ENCODE peak calls at places on chromosomes 16 and 17, in six cellular contexts. One of them, this sample, is unnamed.

GRCh38 chr17:37824534-37825485 is 80.0 kb upstream of the HNF1B start:
- DNase-seq in spleen: no peak
- DNase-seq in AG04450: peak; percentile 61
- DNase-seq in endothelial cell of umbilical vein: peak; percentile 92
- DNase-seq in left ventricle myocardium inferior: no peak
- DNase-seq in adrenal gland: no peak
- DNase-seq in this sample: no peak

GRCh38 chr16:89565506-89566372 is 5.3 kb downstream of the RPL13 start:
- DNase-seq in adrenal gland: peak; percentile 54
- DNase-seq in AG04450: no peak
- DNase-seq in endothelial cell of umbilical vein: peak; percentile 57
- DNase-seq in left ventricle myocardium inferior: peak; percentile 37
- DNase-seq in spleen: peak; percentile 85
- DNase-seq in this sample: no peak

GRCh38 chr16:4668313-4668960 is 24.9 kb upstream of the NUDT16L1 start:
- DNase-seq in AG04450: no peak
- DNase-seq in left ventricle myocardium inferior: no peak
- DNase-seq in adrenal gland: no peak
- DNase-seq in endothelial cell of umbilical vein: no peak
- DNase-seq in spleen: no peak
- DNase-seq in this sample: no peak

GRCh38 chr16:68644715-68645493 is at the start of gene CDH3:
- DNase-seq in endothelial cell of umbilical vein: no peak
- DNase-seq in left ventricle myocardium inferior: no peak
- DNase-seq in AG04450: no peak
- DNase-seq in spleen: no peak
- DNase-seq in adrenal gland: no peak
- DNase-seq in this sample: no peak

GRCh38 chr17:74981318-74981978 is 6.0 kb upstream of the CDR2L start:
- DNase-seq in adrenal gland: no peak
- DNase-seq in spleen: no peak
- DNase-seq in AG04450: no peak
- DNase-seq in left ventricle myocardium inferior: no peak
- DNase-seq in endothelial cell of umbilical vein: no peak
- DNase-seq in this sample: no peak

GRCh38 chr16:28534542-28535373 is 4.0 kb downstream of the NUPR1 start:
- DNase-seq in adrenal gland: peak; percentile 57
- DNase-seq in spleen: no peak
- DNase-seq in left ventricle myocardium inferior: peak; percentile 25
- DNase-seq in endothelial cell of umbilical vein: no peak
- DNase-seq in AG04450: no peak
- DNase-seq in this sample: no peak

GRCh38 chr17:73214008-73214407 is 21.2 kb downstream of the COG1 start:
- DNase-seq in left ventricle myocardium inferior: no peak
- DNase-seq in endothelial cell of umbilical vein: no peak
- DNase-seq in adrenal gland: no peak
- DNase-seq in spleen: no peak
- DNase-seq in AG04450: no peak
- DNase-seq in this sample: no peak

GRCh38 chr16:1902547-1903219 is 15.5 kb downstream of the HS3ST6 start:
- DNase-seq in AG04450: no peak
- DNase-seq in left ventricle myocardium inferior: no peak
- DNase-seq in spleen: no peak
- DNase-seq in endothelial cell of umbilical vein: no peak
- DNase-seq in adrenal gland: no peak
- DNase-seq in this sample: no peak

GRCh38 chr17:8832711-8833352 is 33.7 kb upstream of the MFSD6L start:
- DNase-seq in adrenal gland: no peak
- DNase-seq in AG04450: no peak
- DNase-seq in endothelial cell of umbilical vein: no peak
- DNase-seq in spleen: peak; percentile 83
- DNase-seq in left ventricle myocardium inferior: no peak
- DNase-seq in this sample: no peak

GRCh38 chr17:78316115-78316866 is 43.6 kb downstream of the SOCS3 start:
- DNase-seq in endothelial cell of umbilical vein: no peak
- DNase-seq in adrenal gland: no peak
- DNase-seq in spleen: no peak
- DNase-seq in left ventricle myocardium inferior: no peak
- DNase-seq in AG04450: no peak
- DNase-seq in this sample: no peak

GRCh38 chr17:64020068-64020766 is at the start of gene ICAM2:
- DNase-seq in adrenal gland: peak; percentile 13
- DNase-seq in spleen: peak; percentile 95
- DNase-seq in AG04450: no peak
- DNase-seq in left ventricle myocardium inferior: peak; percentile 61
- DNase-seq in endothelial cell of umbilical vein: peak; percentile 71
- DNase-seq in this sample: no peak

GRCh38 chr17:67491009-67491677 is 114.1 kb downstream of the PITPNC1 start:
- DNase-seq in left ventricle myocardium inferior: peak; percentile 92
- DNase-seq in endothelial cell of umbilical vein: peak; percentile 54
- DNase-seq in spleen: peak; percentile 81
- DNase-seq in adrenal gland: peak; percentile 97
- DNase-seq in AG04450: peak; percentile 93
- DNase-seq in this sample: peak; percentile 24

GRCh38 chr16:89705006-89705405 is 3.5 kb upstream of the SPATA2L start:
- DNase-seq in endothelial cell of umbilical vein: no peak
- DNase-seq in left ventricle myocardium inferior: no peak
- DNase-seq in AG04450: no peak
- DNase-seq in spleen: peak; percentile 74
- DNase-seq in adrenal gland: no peak
- DNase-seq in this sample: no peak

GRCh38 chr17:49843774-49844350 is 4.0 kb downstream of the TAC4 start:
- DNase-seq in endothelial cell of umbilical vein: peak; percentile 39
- DNase-seq in left ventricle myocardium inferior: no peak
- DNase-seq in spleen: no peak
- DNase-seq in AG04450: no peak
- DNase-seq in adrenal gland: no peak
- DNase-seq in this sample: no peak

GRCh38 chr17:8225813-8226535 is 15.6 kb upstream of the AURKB start:
- DNase-seq in spleen: no peak
- DNase-seq in left ventricle myocardium inferior: no peak
- DNase-seq in AG04450: peak; percentile 59
- DNase-seq in endothelial cell of umbilical vein: peak; percentile 78
- DNase-seq in adrenal gland: peak; percentile 57
- DNase-seq in this sample: peak; percentile 21

GRCh38 chr17:47709594-47709993 is 15.6 kb downstream of the TBKBP1 start:
- DNase-seq in spleen: no peak
- DNase-seq in adrenal gland: no peak
- DNase-seq in endothelial cell of umbilical vein: no peak
- DNase-seq in left ventricle myocardium inferior: no peak
- DNase-seq in AG04450: no peak
- DNase-seq in this sample: no peak

GRCh38 chr16:74281285-74281684 is 15.3 kb upstream of the PSMD7 start:
- DNase-seq in spleen: no peak
- DNase-seq in AG04450: no peak
- DNase-seq in adrenal gland: peak; percentile 41
- DNase-seq in left ventricle myocardium inferior: no peak
- DNase-seq in endothelial cell of umbilical vein: no peak
- DNase-seq in this sample: no peak

GRCh38 chr17:4947411-4948165 is 742 bp downstream of the PFN1 start:
- DNase-seq in spleen: peak; percentile 96
- DNase-seq in left ventricle myocardium inferior: peak; percentile 67
- DNase-seq in adrenal gland: peak; percentile 55
- DNase-seq in endothelial cell of umbilical vein: peak; percentile 36
- DNase-seq in AG04450: no peak
- DNase-seq in this sample: peak; percentile 64

GRCh38 chr16:65600629-65601028 is 478.8 kb upstream of the CDH11 start:
- DNase-seq in AG04450: no peak
- DNase-seq in left ventricle myocardium inferior: no peak
- DNase-seq in spleen: no peak
- DNase-seq in endothelial cell of umbilical vein: no peak
- DNase-seq in adrenal gland: no peak
- DNase-seq in this sample: no peak

GRCh38 chr17:66302761-66303626 is 581 bp downstream of the PRKCA start:
- DNase-seq in endothelial cell of umbilical vein: peak; percentile 64
- DNase-seq in left ventricle myocardium inferior: peak; percentile 47
- DNase-seq in spleen: peak; percentile 84
- DNase-seq in AG04450: no peak
- DNase-seq in adrenal gland: peak; percentile 83
- DNase-seq in this sample: peak; percentile 65

GRCh38 chr17:44095647-44096496 is 25.3 kb downstream of the G6PC3 start:
- DNase-seq in endothelial cell of umbilical vein: peak; percentile 97
- DNase-seq in adrenal gland: peak; percentile 64
- DNase-seq in left ventricle myocardium inferior: peak; percentile 71
- DNase-seq in AG04450: peak; percentile 79
- DNase-seq in spleen: no peak
- DNase-seq in this sample: peak; percentile 44

GRCh38 chr16:85042126-85042525 is 14.5 kb downstream of the KIAA0513 start:
- DNase-seq in spleen: no peak
- DNase-seq in AG04450: no peak
- DNase-seq in adrenal gland: no peak
- DNase-seq in endothelial cell of umbilical vein: no peak
- DNase-seq in left ventricle myocardium inferior: no peak
- DNase-seq in this sample: no peak

DNA sequence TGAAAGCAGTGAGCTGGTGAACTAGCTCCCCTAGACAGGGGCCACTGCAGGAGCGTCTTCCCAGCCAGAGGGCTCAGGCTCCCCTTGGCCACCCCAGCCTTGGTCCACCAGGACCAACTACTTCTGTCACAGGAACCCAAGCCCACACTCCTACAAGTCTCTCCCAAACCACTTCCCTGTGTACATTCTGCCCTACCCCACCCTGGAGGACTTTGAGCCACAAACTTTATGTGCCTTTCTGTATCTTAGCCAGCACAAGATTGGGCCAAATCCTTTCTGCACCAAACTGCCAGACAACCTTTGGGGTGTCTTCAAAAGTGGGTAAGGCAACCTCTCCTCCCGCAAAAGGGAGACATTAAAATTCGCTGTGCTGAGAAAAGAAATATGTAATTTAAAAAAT is 31.6 kb downstream of the EFCAB5 start:
- DNase-seq in left ventricle myocardium inferior: no peak
- DNase-seq in spleen: no peak
- DNase-seq in endothelial cell of umbilical vein: no peak
- DNase-seq in AG04450: no peak
- DNase-seq in adrenal gland: no peak
- DNase-seq in this sample: no peak
- H3K27ac ChIP-seq in left ventricle myocardium inferior: no peak overlapping the region
- H3K27ac ChIP-seq in spleen: no peak overlapping the region
- H3K27ac ChIP-seq in endothelial cell of umbilical vein: no peak overlapping the region
- H3K27ac ChIP-seq in AG04450: no peak overlapping the region
- H3K27ac ChIP-seq in adrenal gland: no peak overlapping the region
- H3K27ac ChIP-seq in this sample: no peak overlapping the region

GRCh38 chr17:28613916-28614315 is at the start of gene RSKR:
- DNase-seq in adrenal gland: no peak
- DNase-seq in left ventricle myocardium inferior: no peak
- DNase-seq in AG04450: no peak
- DNase-seq in endothelial cell of umbilical vein: no peak
- DNase-seq in spleen: no peak
- DNase-seq in this sample: peak; percentile 54
- H3K27ac ChIP-seq in adrenal gland: no peak within 1 kb of the TSS
- H3K27ac ChIP-seq in left ventricle myocardium inferior: no peak within 1 kb of the TSS
- H3K27ac ChIP-seq in AG04450: no peak within 1 kb of the TSS
- H3K27ac ChIP-seq in endothelial cell of umbilical vein: no peak within 1 kb of the TSS
- H3K27ac ChIP-seq in spleen: no peak within 1 kb of the TSS
- H3K27ac ChIP-seq in this sample: peak within 1 kb of the TSS; percentile 60

DNA sequence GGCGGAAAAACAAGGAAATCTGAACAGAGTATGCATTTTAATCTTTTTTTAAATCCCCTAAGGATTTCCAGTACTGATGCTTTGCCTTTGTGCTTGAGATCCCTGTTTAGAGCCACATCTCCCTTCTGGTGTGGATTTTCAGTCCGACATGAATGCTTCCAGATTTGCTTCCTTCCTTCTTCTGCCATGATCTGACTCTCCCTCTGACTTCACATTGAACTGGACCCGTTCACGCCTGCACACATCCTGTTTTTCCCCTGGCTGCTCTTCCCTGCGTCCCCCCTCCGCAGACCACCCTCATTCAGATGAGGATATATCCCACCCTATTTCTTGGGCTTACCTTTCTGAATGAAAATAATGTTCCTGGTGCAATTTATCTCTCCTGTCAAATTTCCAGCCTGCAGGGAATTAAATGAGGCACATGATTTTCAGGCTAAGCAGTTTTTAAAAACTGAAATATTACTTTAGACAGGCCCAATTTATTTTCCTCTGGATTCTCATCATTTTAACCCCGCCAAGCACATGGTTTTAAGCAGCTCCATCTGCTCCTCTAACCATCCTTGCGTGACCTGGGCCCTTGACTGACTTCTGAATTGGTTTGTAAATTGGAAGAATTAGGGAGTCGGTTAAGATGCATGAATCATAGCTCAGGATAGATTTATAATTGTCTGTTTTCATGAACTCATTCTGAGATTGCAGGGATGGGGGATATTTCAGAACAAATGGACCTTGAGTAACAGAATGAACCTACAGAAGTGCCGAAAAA is 59.2 kb downstream of the BMERB1 start:
- DNase-seq in left ventricle myocardium inferior: no peak
- DNase-seq in AG04450: no peak
- DNase-seq in adrenal gland: peak; percentile 23
- DNase-seq in endothelial cell of umbilical vein: peak; percentile 40
- DNase-seq in spleen: no peak
- DNase-seq in this sample: no peak
- H3K27ac ChIP-seq in left ventricle myocardium inferior: peak overlapping the region; percentile 61
- H3K27ac ChIP-seq in AG04450: no peak overlapping the region
- H3K27ac ChIP-seq in adrenal gland: no peak overlapping the region
- H3K27ac ChIP-seq in endothelial cell of umbilical vein: no peak overlapping the region
- H3K27ac ChIP-seq in spleen: no peak overlapping the region
- H3K27ac ChIP-seq in this sample: no peak overlapping the region

GRCh38 chr17:41844971-41845370 is 7.3 kb downstream of the KLHL10 start:
- DNase-seq in spleen: no peak
- DNase-seq in AG04450: no peak
- DNase-seq in adrenal gland: no peak
- DNase-seq in endothelial cell of umbilical vein: no peak
- DNase-seq in left ventricle myocardium inferior: no peak
- DNase-seq in this sample: no peak

GRCh38 chr17:41849251-41849990 is 11.8 kb downstream of the KLHL10 start:
- DNase-seq in left ventricle myocardium inferior: no peak
- DNase-seq in adrenal gland: no peak
- DNase-seq in AG04450: no peak
- DNase-seq in spleen: no peak
- DNase-seq in endothelial cell of umbilical vein: no peak
- DNase-seq in this sample: no peak

GRCh38 chr17:41848788-41849187 is 11.2 kb downstream of the KLHL10 start:
- DNase-seq in left ventricle myocardium inferior: no peak
- DNase-seq in adrenal gland: no peak
- DNase-seq in endothelial cell of umbilical vein: no peak
- DNase-seq in spleen: no peak
- DNase-seq in AG04450: no peak
- DNase-seq in this sample: no peak
- H3K27ac ChIP-seq in left ventricle myocardium inferior: peak overlapping the region; percentile 43
- H3K27ac ChIP-seq in adrenal gland: no peak overlapping the region
- H3K27ac ChIP-seq in endothelial cell of umbilical vein: no peak overlapping the region
- H3K27ac ChIP-seq in spleen: no peak overlapping the region
- H3K27ac ChIP-seq in AG04450: no peak overlapping the region
- H3K27ac ChIP-seq in this sample: no peak overlapping the region